ENCODE peak calls at places on chromosomes 5 and 9, in ten cellular contexts. R, M, T, N, O, X, I, K, E and W are unnamed samples.
A peak's percentile ranks its signal among the peaks of the same experiment; 100 is the strongest.

GRCh38 chr5:1332461-1333001 is 12.4 kb downstream of the CLPTM1L start:
- DNase-seq in R (no peak), M (no peak), T (peak; percentile 56), N (no peak), O (no peak), X (no peak), I (no peak), K (no peak), E (peak; percentile 27), W (no peak)

GRCh38 chr9:77750981-77751340 is 102.8 kb upstream of the GNA14 start:
- DNase-seq in R (no peak), M (no peak), T (no peak), N (no peak), O (no peak), X (no peak), I (no peak), K (no peak), E (no peak), W (no peak)

GRCh38 chr5:119913425-119913824 is 284.1 kb downstream of the FAM170A start:
- DNase-seq in R (peak; percentile 15), M (no peak), T (no peak), N (no peak), O (no peak), X (no peak), I (no peak), K (no peak), E (no peak), W (no peak)

GRCh38 chr9:93730213-93730612 is 153.8 kb downstream of the PHF2 start:
- DNase-seq in R (no peak), M (no peak), T (no peak), N (no peak), O (no peak), X (no peak), I (no peak), K (no peak), E (no peak), W (no peak)

GRCh38 chr5:39712316-39713223 is 287.8 kb upstream of the DAB2 start:
- DNase-seq in R (no peak), M (no peak), T (no peak), N (no peak), O (no peak), X (no peak), I (no peak), K (no peak), E (no peak), W (no peak)

GRCh38 chr9:125631391-125632085 is 75.5 kb downstream of the MAPKAP1 start:
- DNase-seq in R (peak; percentile 46), M (no peak), T (peak; percentile 32), N (no peak), O (peak; percentile 20), X (no peak), I (no peak), K (no peak), E (peak; percentile 75), W (no peak)

GRCh38 chr5:123441408-123441807 is 18.2 kb upstream of the CEP120 start:
- DNase-seq in R (no peak), M (no peak), T (no peak), N (no peak), O (peak; percentile 58), X (no peak), I (no peak), K (no peak), E (no peak), W (no peak)

GRCh38 chr5:77420940-77421339 is 71.2 kb downstream of the WDR41 start:
- DNase-seq in R (no peak), M (no peak), T (no peak), N (no peak), O (no peak), X (no peak), I (no peak), K (no peak), E (no peak), W (no peak)

GRCh38 chr5:133081036-133081435 is 29.2 kb downstream of the HSPA4 start:
- DNase-seq in R (no peak), M (no peak), T (no peak), N (no peak), O (no peak), X (no peak), I (no peak), K (no peak), E (no peak), W (no peak)

GRCh38 chr5:85293139-85293785 is 908.6 kb upstream of the EDIL3 start:
- DNase-seq in R (no peak), M (no peak), T (no peak), N (no peak), O (no peak), X (no peak), I (no peak), K (no peak), E (peak; percentile 24), W (no peak)

GRCh38 chr9:134190232-134191121 is 26.1 kb upstream of the RNU6ATAC start:
- DNase-seq in R (no peak), M (no peak), T (no peak), N (no peak), O (no peak), X (no peak), I (no peak), K (no peak), E (no peak), W (no peak)

GRCh38 chr9:113593682-113594281 is 130.3 kb downstream of the RGS3 start:
- DNase-seq in R (peak; percentile 26), M (no peak), T (peak; percentile 93), N (peak; percentile 96), O (no peak), X (no peak), I (peak; percentile 94), K (no peak), E (peak; percentile 98), W (no peak)

GRCh38 chr5:133205649-133206048 is 153.8 kb downstream of the HSPA4 start:
- DNase-seq in R (no peak), M (no peak), T (no peak), N (no peak), O (no peak), X (no peak), I (no peak), K (no peak), E (no peak), W (no peak)

GRCh38 chr5:27252911-27253310 is 214.5 kb upstream of the CDH9 start:
- DNase-seq in R (no peak), M (no peak), T (no peak), N (no peak), O (no peak), X (no peak), I (no peak), K (no peak), E (no peak), W (no peak)

GRCh38 chr9:27162045-27162444 is 53.0 kb downstream of the TEK start:
- DNase-seq in R (peak; percentile 44), M (no peak), T (no peak), N (no peak), O (no peak), X (no peak), I (no peak), K (no peak), E (peak; percentile 46), W (no peak)

GRCh38 chr9:107778666-107779065 is 289.1 kb upstream of the KLF4 start:
- DNase-seq in R (no peak), M (no peak), T (no peak), N (no peak), O (no peak), X (no peak), I (no peak), K (no peak), E (no peak), W (no peak)

GRCh38 chr5:93359296-93359957 is 221.6 kb downstream of the NR2F1-AS1 start:
- DNase-seq in R (peak; percentile 18), M (no peak), T (peak; percentile 31), N (no peak), O (no peak), X (no peak), I (peak; percentile 94), K (no peak), E (peak; percentile 99), W (no peak)

GRCh38 chr5:77892061-77893010 is 116.2 kb upstream of the TBCA start:
- DNase-seq in R (no peak), M (no peak), T (no peak), N (no peak), O (no peak), X (no peak), I (no peak), K (no peak), E (no peak), W (no peak)

GRCh38 chr5:122264610-122265009 is 47.4 kb upstream of the SNCAIP start:
- DNase-seq in R (no peak), M (no peak), T (no peak), N (no peak), O (no peak), X (no peak), I (no peak), K (no peak), E (no peak), W (no peak)

GRCh38 chr5:55226934-55227737 is at the start of gene MCIDAS:
- DNase-seq in R (peak; percentile 42), M (no peak), T (peak; percentile 77), N (peak; percentile 50), O (peak; percentile 83), X (no peak), I (no peak), K (no peak), E (peak; percentile 30), W (peak; percentile 21)

GRCh38 chr5:179342577-179342976 is 2.7 kb downstream of the ADAMTS2 start:
- DNase-seq in R (no peak), M (no peak), T (peak; percentile 21), N (peak; percentile 46), O (no peak), X (no peak), I (no peak), K (no peak), E (peak; percentile 72), W (no peak)

GRCh38 chr9:123478967-123479602 is 123.1 kb downstream of the CRB2 start:
- DNase-seq in R (no peak), M (no peak), T (no peak), N (no peak), O (no peak), X (no peak), I (no peak), K (no peak), E (no peak), W (no peak)

GRCh38 chr9:37747271-37747753 is 6.3 kb upstream of the TRMT10B start:
- DNase-seq in R (peak; percentile 74), M (peak; percentile 54), T (peak; percentile 78), N (no peak), O (peak; percentile 64), X (peak; percentile 22), I (peak; percentile 30), K (no peak), E (peak; percentile 76), W (no peak)

GRCh38 chr5:14806452-14806851 is 65.1 kb downstream of the ANKH start:
- DNase-seq in R (no peak), M (no peak), T (no peak), N (peak; percentile 72), O (no peak), X (no peak), I (peak; percentile 48), K (no peak), E (peak; percentile 57), W (no peak)

GRCh38 chr5:40733842-40734563 is 21.8 kb downstream of the TTC33 start:
- DNase-seq in R (no peak), M (no peak), T (no peak), N (no peak), O (no peak), X (no peak), I (no peak), K (no peak), E (peak; percentile 13), W (no peak)

GRCh38 chr5:116577064-116577788 is 2.6 kb upstream of the SEMA6A start:
- DNase-seq in R (no peak), M (no peak), T (no peak), N (no peak), O (peak; percentile 63), X (no peak), I (no peak), K (no peak), E (no peak), W (no peak)